ENCODE peak calls at places on chromosomes 1 and 21, in five cellular contexts. K is psoas muscle, U is tibial nerve, Q is thoracic aorta, B is ovary. V is an unnamed sample.

GRCh38 chr1:180778782-180779398 is 133.8 kb upstream of the KIAA1614 start:
- DNase-seq in K (no peak), U (no peak), Q (no peak), B (no peak), V (no peak)

GRCh38 chr1:204924013-204924759 is 53.5 kb downstream of the NFASC start:
- DNase-seq in K (no peak), U (no peak), Q (no peak), B (no peak), V (no peak)

GRCh38 chr1:121417289-121417955 is 232.6 kb downstream of the SRGAP2C start:
- DNase-seq in K (no peak), U (no peak), Q (no peak), B (no peak), V (no peak)

GRCh38 chr1:16905856-16906702 is 10.3 kb downstream of the RNU1-2 start:
- DNase-seq in K (no peak), U (no peak), Q (no peak), B (no peak), V (no peak)

GRCh38 chr1:165674599-165674998 is 23.8 kb downstream of the ALDH9A1 start:
- DNase-seq in K (no peak), U (no peak), Q (no peak), B (no peak), V (no peak)

GRCh38 chr1:55589656-55590297 is 374.6 kb upstream of the USP24 start:
- DNase-seq in K (peak), U (no peak), Q (peak), B (peak), V (no peak)

GRCh38 chr1:13965770-13966398 is 265.9 kb downstream of the PRDM2 start:
- DNase-seq in K (peak), U (no peak), Q (no peak), B (peak), V (peak)

GRCh38 chr1:173039621-173040020 is 11.1 kb downstream of the TNFSF18 start:
- DNase-seq in K (no peak), U (no peak), Q (no peak), B (no peak), V (no peak)

GRCh38 chr1:182157187-182157586 is 95.7 kb upstream of the ZNF648 start:
- DNase-seq in K (no peak), U (no peak), Q (no peak), B (no peak), V (no peak)

GRCh38 chr1:234261545-234261944 is 111.7 kb upstream of the COA6 start:
- DNase-seq in K (no peak), U (no peak), Q (no peak), B (no peak), V (no peak)

GRCh38 chr1:33446590-33446989 is 15.7 kb upstream of the PHC2 start:
- DNase-seq in K (no peak), U (no peak), Q (no peak), B (no peak), V (no peak)

GRCh38 chr21:33949516-33950424 is 34.2 kb upstream of the ATP5PO start:
- DNase-seq in K (no peak), U (no peak), Q (no peak), B (no peak), V (no peak)

GRCh38 chr1:40880813-40881549 is 18.8 kb upstream of the CITED4 start:
- DNase-seq in K (no peak), U (no peak), Q (no peak), B (no peak), V (no peak)

GRCh38 chr1:180262628-180263488 is 32.8 kb downstream of the LHX4 start:
- DNase-seq in K (no peak), U (no peak), Q (no peak), B (no peak), V (no peak)

GRCh38 chr1:51222809-51223208 is 13.3 kb upstream of the RNF11 start:
- DNase-seq in K (no peak), U (no peak), Q (no peak), B (no peak), V (no peak)

GRCh38 chr1:110068646-110069301 is 1.7 kb downstream of the ALX3 start:
- DNase-seq in K (peak), U (no peak), Q (no peak), B (no peak), V (no peak)

GRCh38 chr1:116561563-116561962 is 9.3 kb downstream of the CD58 start:
- DNase-seq in K (no peak), U (no peak), Q (no peak), B (no peak), V (no peak)

GRCh38 chr21:44556879-44557278 is 1.7 kb downstream of the KRTAP10-3 start:
- DNase-seq in K (no peak), U (no peak), Q (no peak), B (no peak), V (no peak)

GRCh38 chr1:179823693-179824092 is 53.9 kb downstream of the TOR1AIP2 start:
- DNase-seq in K (no peak), U (no peak), Q (no peak), B (no peak), V (no peak)

GRCh38 chr1:87243573-87243972 is 85.1 kb upstream of the LMO4 start:
- DNase-seq in K (no peak), U (no peak), Q (no peak), B (no peak), V (no peak)

GRCh38 chr1:160629286-160630210 is 17.3 kb downstream of the SLAMF1 start:
- DNase-seq in K (no peak), U (no peak), Q (no peak), B (no peak), V (no peak)

GRCh38 chr1:184748767-184749166 is 5.9 kb downstream of the EDEM3 start:
- DNase-seq in K (no peak), U (no peak), Q (no peak), B (no peak), V (no peak)

GRCh38 chr1:56135069-56135863 is 444.1 kb downstream of the PLPP3 start:
- DNase-seq in K (no peak), U (no peak), Q (no peak), B (no peak), V (no peak)

GRCh38 chr21:42755031-42755665 is 101.7 kb downstream of the PDE9A start:
- DNase-seq in K (no peak), U (no peak), Q (no peak), B (no peak), V (no peak)
- H3K27ac ChIP-seq in K (no peak), U (no peak), Q (no peak), B (no peak), V (no peak)

DNA sequence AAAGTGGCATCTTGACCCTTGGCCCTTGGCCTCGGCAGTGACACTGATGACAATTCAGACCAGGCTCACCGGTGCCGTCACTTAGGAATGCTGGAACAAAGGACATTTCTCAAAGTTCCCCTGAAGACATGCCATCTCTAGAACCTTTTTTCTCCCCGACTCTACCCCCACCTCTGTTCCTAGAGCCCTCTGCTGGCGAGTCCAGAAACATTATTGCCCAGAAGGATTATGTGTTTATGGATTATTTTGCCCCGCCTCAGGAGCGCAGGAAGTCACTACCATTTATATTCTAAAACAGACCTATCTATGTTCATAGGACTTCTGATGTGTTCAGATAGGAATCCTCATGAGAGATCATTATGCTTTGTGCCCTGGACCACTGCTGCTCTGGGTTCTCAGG is 12.6 kb upstream of the SHISA4 start:
- DNase-seq in K (no peak), U (no peak), Q (no peak), B (no peak), V (no peak)
- TF ChIP-seq CTCF in K (peak), U (no peak), Q (peak), B (no peak), V (peak)

DNA sequence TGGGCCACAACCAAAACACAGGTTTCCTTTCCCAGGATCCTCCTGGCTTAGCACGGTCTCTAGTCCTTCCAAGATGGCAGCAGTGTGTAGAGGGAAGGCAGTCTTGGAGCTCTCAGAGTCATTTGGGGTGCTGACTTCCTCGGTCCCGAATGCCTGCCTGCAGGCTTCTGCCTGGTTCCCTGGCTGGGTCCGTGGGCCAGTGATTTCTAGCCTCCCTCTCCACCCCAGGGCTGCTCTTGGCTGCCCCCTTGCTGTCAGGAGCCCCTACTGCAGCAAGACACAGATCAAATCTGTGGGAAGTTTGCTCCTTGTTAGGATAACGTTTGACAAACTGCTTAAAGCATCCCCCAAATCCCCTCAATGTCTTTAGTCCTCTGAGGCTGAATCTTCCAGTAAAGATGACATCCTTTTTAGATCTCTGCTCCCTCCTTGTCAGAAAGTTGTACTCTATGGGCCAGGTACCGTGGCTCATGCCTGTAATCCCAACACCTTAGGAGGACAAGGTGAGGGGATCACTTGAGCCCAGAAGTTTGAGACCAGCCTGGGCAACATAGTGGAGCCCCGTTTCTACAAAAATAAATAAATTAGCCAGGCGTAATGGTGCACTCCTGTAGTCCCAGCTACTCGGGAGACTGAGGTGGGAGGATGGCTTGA is 272.5 kb downstream of the RRAGC start:
- DNase-seq in K (peak), U (no peak), Q (no peak), B (no peak), V (no peak)
- H3K27ac ChIP-seq in K (no peak), U (no peak), Q (no peak), B (no peak), V (no peak)

DNA sequence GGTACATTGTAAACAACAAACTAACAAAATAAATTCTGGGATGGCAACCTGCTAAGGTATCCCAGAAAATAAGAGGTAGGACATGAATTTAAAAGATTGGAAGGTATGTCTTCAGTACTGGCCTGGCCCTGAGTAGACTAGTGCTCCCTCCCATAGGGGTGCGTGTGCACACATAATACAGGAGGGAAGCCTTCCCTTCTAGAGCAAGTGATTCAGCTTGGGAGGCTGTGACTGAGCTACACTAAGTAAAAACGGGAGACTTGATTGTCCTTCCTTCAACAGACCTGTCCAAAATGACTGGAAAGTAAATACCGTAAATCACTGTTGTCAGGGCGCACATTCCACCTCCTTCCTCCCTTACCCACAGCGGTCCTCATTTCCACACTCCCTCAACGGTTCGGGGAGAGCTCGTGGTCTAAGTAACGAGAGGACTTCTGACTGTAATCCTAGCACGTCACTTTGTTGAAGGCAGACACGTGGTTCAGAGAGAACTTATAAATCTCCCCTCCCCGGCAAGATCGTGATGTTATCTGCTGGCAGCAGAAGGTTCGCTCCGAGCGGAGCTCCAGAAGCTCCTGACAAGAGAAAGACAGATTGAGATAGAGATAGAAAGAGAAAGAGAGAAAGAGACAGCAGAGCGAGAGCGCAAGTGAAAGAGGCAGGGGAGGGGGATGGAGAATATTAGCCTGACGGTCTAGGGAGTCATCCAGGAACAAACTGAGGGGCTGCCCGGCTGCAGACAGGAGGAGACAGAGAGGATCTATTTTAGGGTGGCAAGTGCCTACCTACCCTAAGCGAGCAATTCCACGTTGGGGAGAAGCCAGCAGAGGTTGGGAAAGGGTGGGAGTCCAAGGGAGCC is at the start of gene TGFB2:
- DNase-seq in K (peak), U (peak), Q (no peak), B (peak), V (peak)
- TF ChIP-seq CTCF in K (no peak), U (no peak), Q (no peak), B (no peak), V (peak)

GRCh38 chr1:236009857-236010256 is 55.0 kb downstream of the NID1 start:
- DNase-seq in K (no peak), U (no peak), Q (no peak), B (no peak), V (no peak)
- H3K27ac ChIP-seq in K (peak), U (peak), Q (no peak), B (no peak), V (no peak)

GRCh38 chr1:108121361-108122143 is 78.6 kb downstream of the SLC25A24 start:
- DNase-seq in K (peak), U (no peak), Q (no peak), B (no peak), V (no peak)
- TF ChIP-seq CTCF in K (no peak), U (no peak), Q (no peak), B (no peak), V (no peak)

GRCh38 chr1:7300893-7301292 is 470.2 kb upstream of the VAMP3 start:
- DNase-seq in K (no peak), U (no peak), Q (no peak), B (no peak), V (no peak)

GRCh38 chr1:7299994-7300393 is 471.1 kb upstream of the VAMP3 start:
- DNase-seq in K (no peak), U (no peak), Q (no peak), B (no peak), V (no peak)

GRCh38 chr1:7298749-7299151 is 472.3 kb upstream of the VAMP3 start:
- DNase-seq in K (no peak), U (no peak), Q (no peak), B (no peak), V (no peak)

GRCh38 chr1:7298145-7298544 is 473.0 kb upstream of the VAMP3 start:
- DNase-seq in K (no peak), U (no peak), Q (no peak), B (no peak), V (no peak)

DNA sequence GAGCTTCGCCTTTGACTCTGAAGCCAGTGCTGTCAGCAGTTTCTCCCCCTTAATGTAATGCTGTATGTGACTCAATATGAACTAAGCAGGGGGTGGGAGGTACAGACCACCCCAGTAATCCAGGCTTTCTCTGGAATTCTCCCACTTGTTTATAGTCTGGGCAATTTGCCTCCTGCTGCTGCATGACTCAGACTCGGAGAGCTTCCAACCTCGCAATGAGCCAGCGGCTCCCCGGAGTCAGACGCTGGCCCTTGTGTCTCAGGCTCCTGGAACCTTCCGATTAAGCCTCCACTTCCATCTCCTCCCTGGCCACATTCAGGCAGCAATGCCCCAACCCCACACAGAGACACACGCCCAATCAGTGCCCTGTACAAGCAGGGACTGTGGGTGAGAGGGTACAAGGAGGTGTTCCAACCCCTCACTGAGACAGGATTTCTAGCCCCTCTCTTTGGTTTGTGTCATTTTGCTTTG is 471.7 kb upstream of the VAMP3 start:
- DNase-seq in K (peak), U (peak), Q (peak), B (peak), V (peak)
- H3K27ac ChIP-seq in K (peak), U (peak), Q (peak), B (no peak), V (no peak)

GRCh38 chr1:70164350-70164749 is 41.0 kb downstream of the LRRC40 start:
- DNase-seq in K (no peak), U (no peak), Q (no peak), B (no peak), V (no peak)
- TF ChIP-seq CTCF in K (no peak), U (no peak), Q (no peak), B (no peak), V (no peak)

V was measured in dorsolateral prefrontal cortex.